ENCODE peak calls at places on chromosome 16, in nine cellular contexts. One of them, this sample, is unnamed. For H3K36me3, the result is how much of the 10 kb centered on the place peaks cover.

GRCh38 chr16:89918453-89919347 is at the start of gene MC1R:
- DNase-seq in thyroid gland: no peak
- DNase-seq in endodermal cell: peak
- DNase-seq in gastrocnemius medialis: no peak
- DNase-seq in CD8-positive, alpha-beta T cell: no peak
- DNase-seq in tibial nerve: no peak
- DNase-seq in K562: peak
- DNase-seq in brain microvascular endothelial cell: peak
- DNase-seq in heart right ventricle: peak
- DNase-seq in this sample: no peak

GRCh38 chr16:5024632-5025031 is 9.1 kb downstream of the NAGPA start:
- DNase-seq in thyroid gland: peak
- DNase-seq in K562: no peak
- DNase-seq in brain microvascular endothelial cell: no peak
- DNase-seq in CD8-positive, alpha-beta T cell: no peak
- DNase-seq in tibial nerve: no peak
- DNase-seq in heart right ventricle: no peak
- DNase-seq in endodermal cell: no peak
- DNase-seq in gastrocnemius medialis: peak
- DNase-seq in this sample: peak

GRCh38 chr16:56558024-56558747 is 6.7 kb upstream of the MT4 start:
- DNase-seq in K562: no peak
- DNase-seq in brain microvascular endothelial cell: peak
- DNase-seq in endodermal cell: no peak
- DNase-seq in heart right ventricle: no peak
- DNase-seq in tibial nerve: no peak
- DNase-seq in thyroid gland: no peak
- DNase-seq in gastrocnemius medialis: no peak
- DNase-seq in CD8-positive, alpha-beta T cell: no peak
- DNase-seq in this sample: peak

GRCh38 chr16:88288303-88288702 is 94.5 kb upstream of the ZNF469 start:
- DNase-seq in brain microvascular endothelial cell: no peak
- DNase-seq in gastrocnemius medialis: no peak
- DNase-seq in heart right ventricle: no peak
- DNase-seq in CD8-positive, alpha-beta T cell: no peak
- DNase-seq in endodermal cell: no peak
- DNase-seq in thyroid gland: no peak
- DNase-seq in tibial nerve: no peak
- DNase-seq in K562: no peak
- DNase-seq in this sample: no peak

GRCh38 chr16:65825191-65825856 is 541.2 kb upstream of the CDH5 start:
- DNase-seq in thyroid gland: no peak
- DNase-seq in gastrocnemius medialis: no peak
- DNase-seq in CD8-positive, alpha-beta T cell: no peak
- DNase-seq in heart right ventricle: no peak
- DNase-seq in tibial nerve: no peak
- DNase-seq in endodermal cell: no peak
- DNase-seq in brain microvascular endothelial cell: no peak
- DNase-seq in K562: no peak
- DNase-seq in this sample: no peak

GRCh38 chr16:64866026-64866425 is 255.8 kb downstream of the CDH11 start:
- DNase-seq in endodermal cell: no peak
- DNase-seq in gastrocnemius medialis: no peak
- DNase-seq in heart right ventricle: no peak
- DNase-seq in tibial nerve: no peak
- DNase-seq in K562: no peak
- DNase-seq in brain microvascular endothelial cell: peak
- DNase-seq in thyroid gland: no peak
- DNase-seq in CD8-positive, alpha-beta T cell: no peak
- DNase-seq in this sample: no peak

GRCh38 chr16:25013049-25013448 is 2.1 kb downstream of the ARHGAP17 start:
- DNase-seq in heart right ventricle: no peak
- DNase-seq in thyroid gland: no peak
- DNase-seq in tibial nerve: no peak
- DNase-seq in brain microvascular endothelial cell: no peak
- DNase-seq in gastrocnemius medialis: no peak
- DNase-seq in K562: no peak
- DNase-seq in endodermal cell: no peak
- DNase-seq in CD8-positive, alpha-beta T cell: no peak
- DNase-seq in this sample: no peak

GRCh38 chr16:55146939-55147338 is 177.1 kb upstream of the IRX6 start:
- DNase-seq in tibial nerve: no peak
- DNase-seq in thyroid gland: no peak
- DNase-seq in endodermal cell: no peak
- DNase-seq in K562: no peak
- DNase-seq in CD8-positive, alpha-beta T cell: no peak
- DNase-seq in brain microvascular endothelial cell: no peak
- DNase-seq in heart right ventricle: no peak
- DNase-seq in gastrocnemius medialis: no peak
- DNase-seq in this sample: no peak

GRCh38 chr16:4693956-4694663 is 748 bp downstream of the NUDT16L1 start:
- DNase-seq in heart right ventricle: no peak
- DNase-seq in gastrocnemius medialis: no peak
- DNase-seq in tibial nerve: no peak
- DNase-seq in brain microvascular endothelial cell: peak
- DNase-seq in CD8-positive, alpha-beta T cell: peak
- DNase-seq in thyroid gland: peak
- DNase-seq in K562: peak
- DNase-seq in endodermal cell: peak
- DNase-seq in this sample: no peak

GRCh38 chr16:83808573-83809014 is 816 bp downstream of the HSBP1 start:
- DNase-seq in K562: no peak
- DNase-seq in thyroid gland: no peak
- DNase-seq in tibial nerve: no peak
- DNase-seq in CD8-positive, alpha-beta T cell: no peak
- DNase-seq in endodermal cell: no peak
- DNase-seq in brain microvascular endothelial cell: no peak
- DNase-seq in gastrocnemius medialis: no peak
- DNase-seq in heart right ventricle: no peak
- DNase-seq in this sample: no peak

GRCh38 chr16:50473375-50473945 is 74.7 kb upstream of the NKD1 start:
- DNase-seq in heart right ventricle: no peak
- DNase-seq in endodermal cell: no peak
- DNase-seq in gastrocnemius medialis: no peak
- DNase-seq in tibial nerve: no peak
- DNase-seq in CD8-positive, alpha-beta T cell: no peak
- DNase-seq in K562: no peak
- DNase-seq in thyroid gland: no peak
- DNase-seq in brain microvascular endothelial cell: no peak
- DNase-seq in this sample: peak

GRCh38 chr16:87598431-87598830 is 3.9 kb upstream of the JPH3 start:
- DNase-seq in thyroid gland: no peak
- DNase-seq in heart right ventricle: no peak
- DNase-seq in CD8-positive, alpha-beta T cell: no peak
- DNase-seq in brain microvascular endothelial cell: peak
- DNase-seq in tibial nerve: no peak
- DNase-seq in endodermal cell: no peak
- DNase-seq in K562: no peak
- DNase-seq in gastrocnemius medialis: no peak
- DNase-seq in this sample: no peak

GRCh38 chr16:81493755-81494433 is 49.3 kb downstream of the CMIP start:
- DNase-seq in gastrocnemius medialis: no peak
- DNase-seq in tibial nerve: no peak
- DNase-seq in heart right ventricle: no peak
- DNase-seq in CD8-positive, alpha-beta T cell: no peak
- DNase-seq in thyroid gland: peak
- DNase-seq in endodermal cell: peak
- DNase-seq in brain microvascular endothelial cell: peak
- DNase-seq in K562: peak
- DNase-seq in this sample: peak

GRCh38 chr16:23829454-23829853 is 6.3 kb upstream of the PRKCB start:
- DNase-seq in CD8-positive, alpha-beta T cell: no peak
- DNase-seq in tibial nerve: no peak
- DNase-seq in K562: no peak
- DNase-seq in gastrocnemius medialis: no peak
- DNase-seq in heart right ventricle: no peak
- DNase-seq in endodermal cell: no peak
- DNase-seq in thyroid gland: no peak
- DNase-seq in brain microvascular endothelial cell: no peak
- DNase-seq in this sample: no peak

GRCh38 chr16:2835638-2836493 is 5.8 kb downstream of the ZG16B start:
- DNase-seq in tibial nerve: no peak
- DNase-seq in K562: no peak
- DNase-seq in CD8-positive, alpha-beta T cell: no peak
- DNase-seq in gastrocnemius medialis: no peak
- DNase-seq in heart right ventricle: peak
- DNase-seq in endodermal cell: peak
- DNase-seq in thyroid gland: no peak
- DNase-seq in brain microvascular endothelial cell: peak
- DNase-seq in this sample: peak

GRCh38 chr16:27928542-27928941 is 135.0 kb downstream of the GSG1L start:
- DNase-seq in thyroid gland: peak
- DNase-seq in heart right ventricle: no peak
- DNase-seq in CD8-positive, alpha-beta T cell: no peak
- DNase-seq in tibial nerve: no peak
- DNase-seq in K562: no peak
- DNase-seq in gastrocnemius medialis: no peak
- DNase-seq in brain microvascular endothelial cell: no peak
- DNase-seq in endodermal cell: peak
- DNase-seq in this sample: no peak

DNA sequence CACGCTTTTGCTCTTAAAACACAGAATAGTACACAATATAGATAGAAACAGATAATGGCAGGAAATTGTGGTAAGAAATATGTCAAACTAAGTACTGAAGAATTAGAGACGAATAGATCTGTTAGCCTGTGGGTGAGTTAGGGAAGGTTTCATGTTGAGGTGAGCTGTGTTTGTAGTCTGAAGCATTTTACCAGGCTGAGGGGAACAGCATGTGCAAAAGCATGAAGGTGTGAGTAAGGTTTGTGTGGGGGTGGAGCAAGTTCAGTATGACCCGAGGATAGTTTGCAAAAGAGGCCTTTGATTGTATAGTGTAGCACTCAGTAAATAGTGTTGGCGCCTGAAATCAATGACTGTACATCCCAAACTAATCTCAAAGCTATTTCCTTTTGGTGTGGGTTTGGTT is 13.8 kb downstream of the IGSF6 start:
- DNase-seq in brain microvascular endothelial cell: peak
- DNase-seq in thyroid gland: no peak
- DNase-seq in K562: no peak
- DNase-seq in CD8-positive, alpha-beta T cell: no peak
- DNase-seq in endodermal cell: no peak
- DNase-seq in gastrocnemius medialis: no peak
- DNase-seq in tibial nerve: no peak
- DNase-seq in heart right ventricle: no peak
- DNase-seq in this sample: peak
- TF ChIP-seq CTCF in brain microvascular endothelial cell: no peak
- TF ChIP-seq CTCF in thyroid gland: no peak
- TF ChIP-seq CTCF in K562: no peak
- TF ChIP-seq CTCF in CD8-positive, alpha-beta T cell: no peak
- TF ChIP-seq CTCF in endodermal cell: no peak
- TF ChIP-seq CTCF in gastrocnemius medialis: no peak
- TF ChIP-seq CTCF in tibial nerve: no peak
- TF ChIP-seq CTCF in heart right ventricle: no peak
- TF ChIP-seq CTCF in this sample: no peak

GRCh38 chr16:53220585-53220984 is 165.8 kb downstream of the CHD9 start:
- DNase-seq in heart right ventricle: peak
- DNase-seq in gastrocnemius medialis: no peak
- DNase-seq in CD8-positive, alpha-beta T cell: no peak
- DNase-seq in K562: no peak
- DNase-seq in tibial nerve: no peak
- DNase-seq in thyroid gland: no peak
- DNase-seq in brain microvascular endothelial cell: peak
- DNase-seq in endodermal cell: peak
- DNase-seq in this sample: no peak

GRCh38 chr16:53219795-53220194 is 165.0 kb downstream of the CHD9 start:
- DNase-seq in brain microvascular endothelial cell: no peak
- DNase-seq in gastrocnemius medialis: no peak
- DNase-seq in endodermal cell: no peak
- DNase-seq in CD8-positive, alpha-beta T cell: no peak
- DNase-seq in tibial nerve: no peak
- DNase-seq in heart right ventricle: no peak
- DNase-seq in K562: no peak
- DNase-seq in thyroid gland: no peak
- DNase-seq in this sample: peak

DNA sequence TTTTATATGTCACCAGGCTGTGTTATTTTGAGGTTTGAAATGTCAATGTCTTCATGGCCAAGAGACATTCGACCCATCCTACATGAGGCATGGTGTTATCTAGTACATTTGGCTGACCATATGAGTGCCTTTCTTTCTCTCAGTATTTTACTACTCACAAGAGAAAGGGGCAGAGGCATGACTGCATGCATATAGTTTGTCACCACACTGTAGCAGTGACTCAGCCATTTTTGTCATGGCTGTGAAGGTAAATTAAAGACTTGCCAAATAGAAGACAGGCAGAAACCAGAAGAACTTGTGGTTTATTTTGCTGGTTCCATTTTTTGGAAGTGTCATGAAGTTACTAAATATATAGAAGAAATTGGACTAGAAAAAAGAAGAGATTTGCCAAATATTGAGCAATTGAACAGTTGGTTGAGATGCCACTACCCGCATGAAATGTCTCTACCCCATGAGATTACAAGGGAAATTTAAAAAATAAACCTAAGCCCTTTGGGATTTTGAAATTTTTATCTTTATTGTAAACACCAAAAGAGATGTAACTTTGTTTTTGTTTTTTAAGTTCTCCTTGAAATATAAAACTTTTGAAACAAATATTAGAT is 170.2 kb downstream of the CHD9 start:
- DNase-seq in brain microvascular endothelial cell: peak
- DNase-seq in tibial nerve: no peak
- DNase-seq in heart right ventricle: no peak
- DNase-seq in CD8-positive, alpha-beta T cell: no peak
- DNase-seq in K562: peak
- DNase-seq in thyroid gland: no peak
- DNase-seq in gastrocnemius medialis: no peak
- DNase-seq in endodermal cell: no peak
- DNase-seq in this sample: peak
- H3K36me3 ChIP-seq in brain microvascular endothelial cell: under half
- H3K36me3 ChIP-seq in tibial nerve: under half
- H3K36me3 ChIP-seq in heart right ventricle: half or more
- H3K36me3 ChIP-seq in CD8-positive, alpha-beta T cell: under half
- H3K36me3 ChIP-seq in K562: half or more
- H3K36me3 ChIP-seq in thyroid gland: under half
- H3K36me3 ChIP-seq in gastrocnemius medialis: under half
- H3K36me3 ChIP-seq in endodermal cell: half or more
- H3K36me3 ChIP-seq in this sample: under half

DNA sequence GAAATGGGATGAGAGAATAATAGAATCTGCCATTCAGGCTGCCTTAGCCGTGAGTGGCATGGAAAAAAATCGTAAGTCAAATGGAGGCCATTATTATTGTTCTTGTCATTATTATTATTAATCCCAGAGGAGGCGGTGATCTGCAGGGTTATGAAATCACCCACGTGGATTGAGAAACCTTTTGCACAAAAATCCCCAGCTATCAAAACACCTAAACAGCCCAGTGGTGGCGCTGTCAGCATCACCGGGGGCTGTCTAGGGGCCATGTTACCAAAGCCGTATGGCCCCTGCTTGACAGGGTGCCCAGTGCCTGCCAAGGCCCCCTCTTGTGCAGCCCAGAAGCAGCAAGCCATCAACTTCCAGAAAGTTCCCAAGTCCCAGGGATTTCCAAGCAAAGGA is 25.2 kb downstream of the CNGB1 start:
- DNase-seq in thyroid gland: no peak
- DNase-seq in gastrocnemius medialis: no peak
- DNase-seq in CD8-positive, alpha-beta T cell: no peak
- DNase-seq in heart right ventricle: no peak
- DNase-seq in endodermal cell: peak
- DNase-seq in tibial nerve: no peak
- DNase-seq in K562: peak
- DNase-seq in brain microvascular endothelial cell: no peak
- DNase-seq in this sample: peak
- TF ChIP-seq CTCF in thyroid gland: no peak
- TF ChIP-seq CTCF in gastrocnemius medialis: no peak
- TF ChIP-seq CTCF in CD8-positive, alpha-beta T cell: no peak
- TF ChIP-seq CTCF in heart right ventricle: no peak
- TF ChIP-seq CTCF in endodermal cell: peak
- TF ChIP-seq CTCF in tibial nerve: no peak
- TF ChIP-seq CTCF in K562: peak
- TF ChIP-seq CTCF in brain microvascular endothelial cell: peak
- TF ChIP-seq CTCF in this sample: peak

GRCh38 chr16:53257001-53257400 is 177.3 kb upstream of the RBL2 start:
- DNase-seq in CD8-positive, alpha-beta T cell: no peak
- DNase-seq in gastrocnemius medialis: no peak
- DNase-seq in brain microvascular endothelial cell: no peak
- DNase-seq in heart right ventricle: no peak
- DNase-seq in tibial nerve: no peak
- DNase-seq in K562: no peak
- DNase-seq in thyroid gland: no peak
- DNase-seq in endodermal cell: no peak
- DNase-seq in this sample: peak
- H3K36me3 ChIP-seq in CD8-positive, alpha-beta T cell: under half
- H3K36me3 ChIP-seq in gastrocnemius medialis: under half
- H3K36me3 ChIP-seq in brain microvascular endothelial cell: under half
- H3K36me3 ChIP-seq in heart right ventricle: half or more
- H3K36me3 ChIP-seq in tibial nerve: under half
- H3K36me3 ChIP-seq in K562: half or more
- H3K36me3 ChIP-seq in thyroid gland: under half
- H3K36me3 ChIP-seq in endodermal cell: half or more
- H3K36me3 ChIP-seq in this sample: under half